ENCODE peak calls at places on chromosomes 5 and 9, in ten cellular contexts. R is dorsolateral prefrontal cortex, U is choroid plexus epithelial cell, H is sigmoid colon, Y is psoas muscle, P is IMR-90, N is A673, A is BE2C, T is AG09309, O is GM12865. Q is an unnamed sample.

GRCh38 chr9:136090060-136090735 is 4.9 kb downstream of the NACC2 start:
- DNase-seq in R (no peak), U (no peak), H (peak), Y (peak), P (no peak), N (no peak), A (peak), T (no peak), O (no peak), Q (no peak)

GRCh38 chr5:9869616-9870288 is 239.6 kb upstream of the TAS2R1 start:
- DNase-seq in R (no peak), U (peak), H (no peak), Y (no peak), P (peak), N (no peak), A (no peak), T (peak), O (no peak), Q (peak)

GRCh38 chr9:99433555-99433954 is 211.5 kb downstream of the SEC61B start:
- DNase-seq in R (no peak), U (peak), H (no peak), Y (peak), P (peak), N (peak), A (peak), T (no peak), O (peak), Q (peak)

GRCh38 chr5:170338272-170338671 is 40.7 kb upstream of the LCP2 start:
- DNase-seq in R (no peak), U (no peak), H (no peak), Y (no peak), P (no peak), N (no peak), A (no peak), T (no peak), O (no peak), Q (no peak)

GRCh38 chr5:69105996-69106906 is 12.4 kb downstream of the SLC30A5 start:
- DNase-seq in R (no peak), U (no peak), H (no peak), Y (no peak), P (no peak), N (no peak), A (peak), T (no peak), O (peak), Q (no peak)

GRCh38 chr5:126031989-126032716 is 391.1 kb upstream of the GRAMD2B start:
- DNase-seq in R (no peak), U (peak), H (no peak), Y (no peak), P (peak), N (no peak), A (peak), T (no peak), O (no peak), Q (peak)

GRCh38 chr5:102596951-102597350 is 98.2 kb upstream of the SLCO6A1 start:
- DNase-seq in R (no peak), U (no peak), H (no peak), Y (no peak), P (no peak), N (no peak), A (no peak), T (no peak), O (no peak), Q (no peak)

GRCh38 chr5:54905942-54906537 is 79.4 kb downstream of the ESM1 start:
- DNase-seq in R (no peak), U (peak), H (peak), Y (peak), P (peak), N (peak), A (peak), T (peak), O (peak), Q (peak)

GRCh38 chr9:92001244-92001643 is 51.2 kb upstream of the ROR2 start:
- DNase-seq in R (no peak), U (no peak), H (no peak), Y (no peak), P (peak), N (no peak), A (no peak), T (peak), O (no peak), Q (no peak)

GRCh38 chr9:78921341-78921740 is 624.4 kb downstream of the PSAT1 start:
- DNase-seq in R (no peak), U (peak), H (no peak), Y (no peak), P (peak), N (no peak), A (no peak), T (no peak), O (no peak), Q (peak)

GRCh38 chr5:672329-673139 is 20.6 kb downstream of the TPPP start:
- DNase-seq in R (peak), U (peak), H (peak), Y (peak), P (peak), N (peak), A (peak), T (peak), O (peak), Q (peak)

GRCh38 chr9:35618854-35619799 is 914 bp upstream of the CD72 start:
- DNase-seq in R (no peak), U (peak), H (no peak), Y (no peak), P (peak), N (no peak), A (no peak), T (no peak), O (peak), Q (peak)

GRCh38 chr9:14531424-14532269 is 161.6 kb downstream of the ZDHHC21 start:
- DNase-seq in R (no peak), U (no peak), H (no peak), Y (no peak), P (no peak), N (no peak), A (no peak), T (no peak), O (no peak), Q (no peak)

GRCh38 chr5:160486573-160486972 is 64.9 kb downstream of the PTTG1 start:
- DNase-seq in R (no peak), U (no peak), H (no peak), Y (no peak), P (no peak), N (no peak), A (no peak), T (no peak), O (peak), Q (no peak)

GRCh38 chr9:84781431-84781830 is 111.9 kb downstream of the NTRK2 start:
- DNase-seq in R (no peak), U (peak), H (no peak), Y (no peak), P (no peak), N (peak), A (no peak), T (no peak), O (peak), Q (peak)

GRCh38 chr9:137320555-137321384 is 18.7 kb upstream of the NRARP start:
- DNase-seq in R (peak), U (no peak), H (peak), Y (no peak), P (no peak), N (peak), A (peak), T (no peak), O (peak), Q (no peak)

GRCh38 chr5:751496-751895 is 33.0 kb downstream of the ZDHHC11B start:
- DNase-seq in R (no peak), U (no peak), H (no peak), Y (no peak), P (no peak), N (no peak), A (peak), T (no peak), O (no peak), Q (no peak)

GRCh38 chr5:81819556-81820314 is 68.8 kb upstream of the SSBP2 start:
- DNase-seq in R (no peak), U (peak), H (no peak), Y (no peak), P (peak), N (no peak), A (no peak), T (no peak), O (no peak), Q (peak)

GRCh38 chr5:37198842-37199241 is 50.3 kb downstream of the CPLANE1 start:
- DNase-seq in R (no peak), U (peak), H (no peak), Y (no peak), P (peak), N (no peak), A (no peak), T (no peak), O (no peak), Q (peak)

DNA sequence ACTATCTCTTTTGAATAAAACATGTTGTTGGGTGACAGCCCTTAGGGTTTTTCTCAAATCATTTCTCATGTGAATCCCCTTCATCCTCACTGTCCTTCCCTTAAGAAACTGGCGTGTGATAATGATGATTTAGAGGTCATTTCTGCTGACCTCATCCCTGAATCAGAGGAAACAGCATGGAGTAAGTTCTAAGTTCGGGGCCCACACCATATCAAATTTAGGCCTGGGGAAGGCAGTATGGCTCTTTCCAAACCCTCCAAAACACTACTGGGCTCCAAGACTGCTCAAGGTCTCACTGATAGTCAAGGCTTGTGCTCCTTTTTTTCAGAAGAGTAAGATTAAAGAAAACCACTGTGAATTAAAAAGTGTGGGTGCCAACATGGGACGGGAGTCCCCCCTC is 872 bp upstream of the SMIM3 start:
- DNase-seq in R (no peak), U (no peak), H (no peak), Y (no peak), P (no peak), N (no peak), A (no peak), T (no peak), O (no peak), Q (no peak)
- H3K4me3 ChIP-seq in R (peak), U (peak), H (peak), Y (peak), P (no peak), N (no peak), A (no peak), T (peak), O (no peak), Q (no peak)

DNA sequence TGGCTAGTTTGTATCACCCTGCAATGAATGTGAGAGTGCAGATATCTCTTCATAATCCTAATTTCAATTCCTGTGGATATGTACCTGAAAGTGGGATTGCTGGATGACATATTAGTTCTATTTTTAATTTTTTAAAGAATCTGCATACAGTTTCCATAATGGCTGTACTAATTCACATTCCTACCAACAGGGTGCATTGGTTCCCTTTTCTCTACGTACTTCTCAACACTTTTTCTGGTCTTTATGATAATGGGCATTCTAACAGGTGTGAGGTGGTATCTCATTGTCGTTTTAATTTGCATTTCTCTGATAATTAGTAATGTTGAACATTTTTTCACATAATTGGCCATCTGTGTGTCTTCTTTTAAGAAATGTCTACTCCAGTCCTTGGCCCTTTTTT is 927.5 kb downstream of the DTWD2 start:
- DNase-seq in R (no peak), U (no peak), H (no peak), Y (no peak), P (no peak), N (no peak), A (no peak), T (no peak), O (no peak), Q (no peak)
- TF ChIP-seq CTCF in R (no peak), U (no peak), H (no peak), Y (no peak), P (no peak), N (peak), A (peak), T (peak), O (no peak), Q (no peak)

GRCh38 chr5:72817639-72818266 is 1.3 kb downstream of the TNPO1 start:
- DNase-seq in R (no peak), U (no peak), H (no peak), Y (no peak), P (no peak), N (no peak), A (no peak), T (no peak), O (no peak), Q (peak)
- H3K4me3 ChIP-seq in R (peak), U (peak), H (peak), Y (peak), P (peak), N (peak), A (peak), T (peak), O (peak), Q (peak)

GRCh38 chr5:8585230-8586018 is 716.5 kb downstream of the MTRR start:
- DNase-seq in R (no peak), U (peak), H (no peak), Y (no peak), P (no peak), N (no peak), A (no peak), T (no peak), O (no peak), Q (no peak)
- TF ChIP-seq CTCF in R (no peak), U (peak), H (no peak), Y (no peak), P (peak), N (no peak), A (peak), T (peak), O (no peak), Q (peak)

DNA sequence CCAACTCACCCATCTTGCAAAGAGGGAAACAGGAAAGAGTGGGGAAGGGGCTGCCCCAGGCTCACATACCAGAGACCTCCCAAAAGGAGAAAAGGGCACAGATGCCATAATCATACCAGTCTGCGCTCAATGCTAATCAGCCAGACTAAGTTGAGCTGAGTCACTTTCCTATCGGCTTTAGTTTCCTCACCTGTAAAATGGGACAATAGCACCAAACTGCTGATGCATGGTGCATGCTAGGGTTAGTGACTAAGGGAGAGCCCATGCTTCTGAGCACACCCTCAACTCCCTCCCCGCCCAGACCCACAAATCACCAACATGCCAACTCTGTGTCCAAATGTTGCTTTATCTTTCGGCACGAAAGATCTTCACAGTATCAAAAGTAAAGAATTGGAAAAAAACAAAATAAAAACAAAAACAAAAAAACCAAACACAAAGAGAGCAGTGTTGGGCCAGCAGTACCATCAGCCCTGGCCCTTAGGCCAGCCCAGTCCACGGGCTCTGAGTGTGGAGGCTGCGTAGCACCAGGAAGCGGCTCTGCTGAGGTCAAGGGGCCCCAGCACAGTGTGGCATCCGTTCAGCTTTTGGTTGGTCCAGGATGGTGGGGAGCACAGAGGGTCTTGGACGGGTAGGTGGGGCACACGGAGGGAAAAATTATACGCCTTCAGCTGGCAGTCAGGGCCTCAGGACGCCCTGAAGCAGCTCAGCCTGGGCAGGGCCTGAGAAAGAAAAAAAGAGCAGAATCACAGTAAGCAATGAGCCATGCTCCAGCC is 2.9 kb upstream of the DDX41 start:
- DNase-seq in R (no peak), U (no peak), H (peak), Y (no peak), P (no peak), N (no peak), A (no peak), T (no peak), O (no peak), Q (no peak)
- H3K4me3 ChIP-seq in R (no peak), U (no peak), H (no peak), Y (peak), P (no peak), N (no peak), A (no peak), T (no peak), O (no peak), Q (no peak)

DNA sequence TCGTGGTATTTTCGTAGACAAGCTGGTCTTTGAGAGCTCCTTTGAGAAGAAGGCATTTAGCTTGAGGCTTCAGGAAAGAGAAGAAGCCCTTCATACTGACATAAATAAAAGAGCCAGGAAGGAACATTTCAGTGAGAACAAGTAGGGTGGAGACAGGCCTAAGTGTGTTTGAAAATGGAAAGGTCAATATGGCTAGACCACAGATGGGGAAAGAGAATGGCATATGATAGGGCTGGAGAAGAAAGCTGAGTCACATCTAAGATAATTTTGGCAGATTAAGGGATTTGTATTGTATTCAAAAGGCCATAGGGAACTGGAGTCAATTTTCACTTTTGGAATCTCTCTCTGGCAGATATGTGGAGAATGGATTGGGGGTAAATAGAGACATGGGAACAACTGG is 374.9 kb downstream of the TMEM38B start:
- DNase-seq in R (no peak), U (no peak), H (no peak), Y (no peak), P (no peak), N (no peak), A (no peak), T (no peak), O (no peak), Q (no peak)
- TF ChIP-seq CTCF in R (no peak), U (no peak), H (no peak), Y (no peak), P (no peak), N (no peak), A (no peak), T (no peak), O (no peak), Q (no peak)

GRCh38 chr5:150142800-150143724 is 12.6 kb downstream of the PDGFRB start:
- DNase-seq in R (peak), U (peak), H (peak), Y (peak), P (peak), N (no peak), A (peak), T (peak), O (no peak), Q (peak)
- H3K4me3 ChIP-seq in R (no peak), U (no peak), H (no peak), Y (peak), P (no peak), N (no peak), A (no peak), T (peak), O (no peak), Q (peak)

GRCh38 chr5:35598707-35599370 is 18.8 kb upstream of the SPEF2 start:
- DNase-seq in R (no peak), U (peak), H (no peak), Y (no peak), P (no peak), N (peak), A (no peak), T (no peak), O (peak), Q (peak)
- TF ChIP-seq CTCF in R (no peak), U (peak), H (no peak), Y (no peak), P (no peak), N (peak), A (no peak), T (no peak), O (no peak), Q (no peak)

GRCh38 chr5:40112875-40113274 is 566.8 kb upstream of the PTGER4 start:
- DNase-seq in R (no peak), U (no peak), H (no peak), Y (no peak), P (no peak), N (peak), A (no peak), T (no peak), O (no peak), Q (no peak)
- H3K4me3 ChIP-seq in R (no peak), U (no peak), H (no peak), Y (no peak), P (no peak), N (no peak), A (no peak), T (no peak), O (no peak), Q (no peak)

DNA sequence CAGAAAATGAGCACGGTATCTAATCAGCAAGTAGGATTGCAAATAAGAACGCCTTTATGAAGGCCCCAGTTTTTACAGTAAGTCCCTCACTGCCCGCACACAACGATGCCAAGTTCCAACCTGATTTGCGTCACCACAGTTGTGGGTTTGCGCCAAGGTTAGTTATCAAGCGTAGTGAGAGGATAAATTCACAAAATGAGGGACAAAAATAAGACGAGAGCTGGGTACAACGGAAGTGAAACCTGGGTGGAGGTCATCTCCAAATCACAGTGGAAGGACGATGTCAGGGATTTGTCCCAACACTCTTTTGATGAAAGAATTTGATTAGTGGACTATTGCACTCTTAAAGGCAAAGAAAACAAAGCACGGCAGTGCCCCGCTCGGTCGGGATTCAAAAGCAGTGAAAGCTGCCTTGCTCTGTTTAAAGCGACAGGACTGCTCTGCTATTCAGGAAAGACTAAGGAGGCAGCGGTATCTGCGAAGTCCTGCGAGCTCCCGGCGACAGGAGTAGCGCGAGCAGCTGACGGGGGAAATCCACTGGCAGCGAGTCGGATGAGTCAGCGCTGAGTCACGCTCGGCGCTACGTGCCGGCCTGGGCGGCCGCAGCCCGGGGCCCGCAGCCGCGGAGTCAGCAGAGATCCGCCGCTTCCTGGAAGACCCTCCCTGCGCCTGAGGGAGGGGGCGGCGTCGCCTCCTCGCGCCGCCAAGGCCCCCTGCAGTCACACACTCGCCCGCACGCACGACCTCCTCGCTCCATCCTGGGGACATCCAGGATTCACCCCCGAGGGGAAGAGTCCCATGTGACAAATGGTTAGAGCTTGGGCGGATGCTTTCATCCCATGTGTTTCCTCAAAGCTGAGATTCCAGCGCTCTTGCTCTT is 102.8 kb downstream of the ARRDC3 start:
- DNase-seq in R (peak), U (peak), H (peak), Y (peak), P (peak), N (peak), A (peak), T (peak), O (peak), Q (peak)
- TF ChIP-seq CTCF in R (no peak), U (no peak), H (no peak), Y (no peak), P (no peak), N (no peak), A (no peak), T (no peak), O (no peak), Q (no peak)

Q was measured in cardiac fibroblast.